ENCODE peak calls at places on chromosomes 6 and 20, in nine cellular contexts. B is NCI-H2081; N is KBM-7; F is NCI-H226; T is central memory CD4-positive, alpha-beta T cell; K is ACHN; A is NK-92 treated with Interleukin-12 subunit alpha and Interleukin-12 subunit beta, amount 100 ng/mL, for 24 hours; G is body of pancreas; S is mammary epithelial cell. E is an unnamed sample.

GRCh38 chr20:49508435-49509199 is 26.1 kb upstream of the KCNB1 start:
- DNase-seq in B (peak), A (no peak), T (peak), F (peak), N (peak), G (no peak), S (peak), K (peak), E (peak)

GRCh38 chr6:107079429-107079828 is 35.9 kb downstream of the BEND3 start:
- DNase-seq in A (no peak), T (no peak), S (no peak), B (no peak), N (no peak), F (no peak), K (no peak), G (no peak), E (no peak)

GRCh38 chr20:6506906-6507305 is 260.6 kb upstream of the BMP2 start:
- DNase-seq in G (no peak), T (no peak), F (no peak), A (no peak), S (no peak), B (no peak), K (no peak), N (no peak), E (no peak)

GRCh38 chr20:4076671-4077070 is 61.3 kb upstream of the RNF24 start:
- DNase-seq in S (peak), F (peak), B (no peak), T (no peak), G (peak), K (peak), N (no peak), A (no peak), E (no peak)

GRCh38 chr6:82906951-82907350 is 158.7 kb downstream of the UBE3D start:
- DNase-seq in T (no peak), F (peak), K (peak), A (no peak), G (no peak), B (no peak), S (peak), N (no peak), E (no peak)

GRCh38 chr6:98136333-98136732 is 698.0 kb upstream of the POU3F2 start:
- DNase-seq in G (no peak), B (peak), K (no peak), N (no peak), A (no peak), S (no peak), F (no peak), T (no peak), E (no peak)

GRCh38 chr6:2862712-2863174 is 21.1 kb upstream of the SERPINB1 start:
- DNase-seq in B (no peak), F (no peak), S (no peak), T (no peak), N (peak), A (no peak), G (no peak), K (no peak), E (no peak)

GRCh38 chr20:56483970-56484369 is 15.5 kb downstream of the RTF2 start:
- DNase-seq in G (no peak), F (no peak), N (no peak), T (no peak), S (no peak), B (no peak), A (no peak), K (no peak), E (no peak)

GRCh38 chr6:36715469-36715868 is 17.8 kb downstream of the RAB44 start:
- DNase-seq in T (no peak), N (no peak), B (no peak), K (no peak), F (no peak), S (no peak), A (no peak), G (no peak), E (no peak)

GRCh38 chr6:20800229-20800628 is 266.0 kb downstream of the CDKAL1 start:
- DNase-seq in K (no peak), T (no peak), F (no peak), N (no peak), B (no peak), S (no peak), A (no peak), G (no peak), E (no peak)

GRCh38 chr6:113102761-113103160 is 754.4 kb upstream of the MARCKS start:
- DNase-seq in F (peak), A (no peak), B (no peak), N (no peak), G (no peak), T (no peak), S (no peak), K (no peak), E (no peak)

GRCh38 chr20:18665135-18665534 is 77.3 kb downstream of the DTD1 start:
- DNase-seq in S (no peak), N (no peak), F (no peak), A (no peak), B (no peak), K (no peak), T (no peak), G (no peak), E (no peak)

GRCh38 chr6:158708239-158708638 is 58.4 kb downstream of the SYTL3 start:
- DNase-seq in A (no peak), G (no peak), B (no peak), K (peak), S (no peak), N (no peak), F (peak), T (no peak), E (no peak)

GRCh38 chr20:57767456-57767855 is 57.6 kb upstream of the PMEPA1 start:
- DNase-seq in G (no peak), T (no peak), A (no peak), B (no peak), K (no peak), F (no peak), S (no peak), N (no peak), E (no peak)

GRCh38 chr20:1242099-1242498 is 16.3 kb downstream of the RAD21L1 start:
- DNase-seq in B (no peak), K (no peak), F (no peak), A (no peak), N (no peak), G (no peak), T (no peak), S (no peak), E (no peak)

GRCh38 chr6:41688256-41688965 is 47.0 kb downstream of the TFEB start:
- DNase-seq in G (no peak), N (no peak), K (no peak), S (no peak), F (no peak), B (no peak), T (no peak), A (no peak), E (no peak)

GRCh38 chr6:85670573-85670972 is 27.9 kb upstream of the SYNCRIP start:
- DNase-seq in S (peak), N (peak), A (no peak), T (no peak), G (no peak), B (no peak), K (no peak), F (peak), E (no peak)

GRCh38 chr20:16615199-16615598 is 42.0 kb upstream of the KIF16B start:
- DNase-seq in F (no peak), G (peak), K (no peak), N (no peak), S (peak), B (no peak), A (no peak), T (no peak), E (no peak)

GRCh38 chr6:56399672-56400263 is 152.4 kb upstream of the COL21A1 start:
- DNase-seq in N (no peak), K (peak), F (no peak), A (no peak), T (no peak), B (peak), G (peak), S (no peak), E (no peak)

GRCh38 chr6:163355471-163355991 is 59.0 kb upstream of the QKI start:
- DNase-seq in B (no peak), K (peak), F (peak), T (no peak), G (no peak), A (no peak), N (peak), S (peak), E (no peak)

GRCh38 chr6:65760285-65760684 is 53.3 kb upstream of the EYS start:
- DNase-seq in G (no peak), T (no peak), S (no peak), F (no peak), A (no peak), B (no peak), K (peak), N (no peak), E (no peak)

GRCh38 chr6:37308084-37308817 is 45.5 kb upstream of the RNF8 start:
- DNase-seq in A (no peak), K (no peak), N (no peak), B (peak), G (peak), F (no peak), S (no peak), T (no peak), E (no peak)

GRCh38 chr6:155429321-155429893 is 26.2 kb downstream of the NOX3 start:
- DNase-seq in A (no peak), K (no peak), G (no peak), S (no peak), T (no peak), B (no peak), N (no peak), F (no peak), E (no peak)

GRCh38 chr6:89021629-89022028 is 58.2 kb upstream of the RNGTT start:
- DNase-seq in T (no peak), A (no peak), N (no peak), K (no peak), B (no peak), S (peak), F (no peak), G (no peak), E (no peak)

GRCh38 chr6:15577550-15578171 is 85.2 kb downstream of the DTNBP1 start:
- DNase-seq in G (no peak), B (no peak), F (no peak), N (no peak), K (no peak), A (no peak), S (no peak), T (no peak), E (no peak)

GRCh38 chr6:1267057-1267732 is 44.7 kb upstream of the FOXQ1 start:
- DNase-seq in T (no peak), G (no peak), N (no peak), K (no peak), S (peak), F (no peak), B (no peak), A (no peak), E (no peak)

GRCh38 chr6:6875818-6876470 is 231.8 kb upstream of the RREB1 start:
- DNase-seq in S (peak), F (peak), A (no peak), K (peak), N (no peak), T (no peak), G (no peak), B (no peak), E (no peak)

GRCh38 chr6:135586844-135587243 is 89.3 kb upstream of the AHI1 start:
- DNase-seq in A (no peak), S (no peak), B (no peak), N (peak), F (peak), G (no peak), T (no peak), K (no peak), E (peak)

GRCh38 chr6:73747293-73747692 is 51.3 kb downstream of the CD109 start:
- DNase-seq in S (no peak), N (no peak), B (no peak), G (no peak), T (no peak), F (no peak), K (no peak), A (no peak), E (peak)

GRCh38 chr6:105324386-105325000 is 78.4 kb downstream of the PREP start:
- DNase-seq in B (no peak), T (no peak), A (no peak), K (no peak), S (peak), N (no peak), G (no peak), F (peak), E (no peak)

GRCh38 chr20:401682-402495 is 6.2 kb upstream of the RBCK1 start:
- DNase-seq in B (no peak), S (peak), T (no peak), G (no peak), N (peak), K (peak), A (peak), F (peak), E (no peak)

GRCh38 chr6:77740380-77740779 is 87.5 kb downstream of the MEI4 start:
- DNase-seq in N (peak), K (peak), T (no peak), A (no peak), S (peak), G (no peak), B (no peak), F (no peak), E (peak)

GRCh38 chr6:89242574-89243330 is 25.6 kb upstream of the GABRR1 start:
- DNase-seq in F (no peak), K (peak), T (peak), A (no peak), G (no peak), N (peak), B (peak), S (peak), E (peak)

GRCh38 chr6:225907-226306 is 66.4 kb upstream of the DUSP22 start:
- DNase-seq in B (no peak), G (no peak), T (no peak), F (no peak), A (no peak), K (no peak), S (no peak), N (no peak), E (no peak)